ENCODE peak calls at places on chromosomes 7 and 10, in four cellular contexts. Z is fibroblast of mammary gland, W is neural crest cell, H is AG09309. I is an unnamed sample.

GRCh38 chr10:79995979-79996629 is 47.2 kb upstream of the SFTPD start:
- DNase-seq in Z (no peak), W (no peak), H (no peak), I (peak)

GRCh38 chr10:132061465-132062180 is 4.1 kb upstream of the JAKMIP3 start:
- DNase-seq in Z (no peak), W (no peak), H (no peak), I (no peak)

GRCh38 chr10:86708068-86708782 is 39.9 kb downstream of the LDB3 start:
- DNase-seq in Z (no peak), W (no peak), H (no peak), I (no peak)

GRCh38 chr7:144391823-144392255 is 11.7 kb downstream of the NOBOX start:
- DNase-seq in Z (peak), W (peak), H (peak), I (peak)

GRCh38 chr10:110357252-110357780 is 52.6 kb upstream of the SMNDC1 start:
- DNase-seq in Z (peak), W (no peak), H (peak), I (no peak)

GRCh38 chr10:77686096-77686495 is 48.5 kb upstream of the KCNMA1 start:
- DNase-seq in Z (no peak), W (no peak), H (no peak), I (no peak)

GRCh38 chr10:50511512-50512213 is 112.1 kb downstream of the SGMS1 start:
- DNase-seq in Z (peak), W (no peak), H (no peak), I (peak)

GRCh38 chr10:7471720-7472367 is 61.0 kb upstream of the SFMBT2 start:
- DNase-seq in Z (no peak), W (no peak), H (no peak), I (no peak)

GRCh38 chr7:5442757-5443305 is 19.2 kb upstream of the TNRC18 start:
- DNase-seq in Z (no peak), W (no peak), H (no peak), I (no peak)

GRCh38 chr10:82668266-82668665 is 793.3 kb downstream of the NRG3 start:
- DNase-seq in Z (peak), W (no peak), H (no peak), I (no peak)

GRCh38 chr10:60186315-60187071 is 203.2 kb downstream of the ANK3 start:
- DNase-seq in Z (peak), W (no peak), H (peak), I (no peak)

GRCh38 chr7:50092579-50093411 is at the start of gene ZPBP:
- DNase-seq in Z (peak), W (peak), H (no peak), I (peak)

GRCh38 chr10:122280156-122280555 is 9.1 kb downstream of the BTBD16 start:
- DNase-seq in Z (no peak), W (no peak), H (no peak), I (no peak)

GRCh38 chr10:6505300-6505699 is 74.8 kb downstream of the PRKCQ start:
- DNase-seq in Z (no peak), W (no peak), H (no peak), I (no peak)

GRCh38 chr7:64884913-64885370 is 18.1 kb upstream of the ZNF273 start:
- DNase-seq in Z (no peak), W (no peak), H (no peak), I (no peak)

GRCh38 chr7:95608344-95609173 is 12.2 kb upstream of the PDK4 start:
- DNase-seq in Z (peak), W (peak), H (peak), I (peak)

GRCh38 chr7:42348627-42349026 is 111.6 kb upstream of the GLI3 start:
- DNase-seq in Z (peak), W (no peak), H (peak), I (no peak)

GRCh38 chr7:129611246-129612111 is at the start of gene NRF1:
- DNase-seq in Z (peak), W (peak), H (peak), I (peak)

GRCh38 chr7:105650382-105650729 is 69.1 kb upstream of the EFCAB10 start:
- DNase-seq in Z (no peak), W (no peak), H (no peak), I (no peak)

GRCh38 chr10:123132576-123133477 is 2.9 kb upstream of the HMX3 start:
- DNase-seq in Z (peak), W (peak), H (peak), I (peak)

GRCh38 chr7:27364344-27364758 is 121.7 kb downstream of the EVX1 start:
- DNase-seq in Z (peak), W (no peak), H (peak), I (no peak)

GRCh38 chr10:71396714-71397339 is at the start of gene CDH23:
- DNase-seq in Z (no peak), W (peak), H (no peak), I (peak)

GRCh38 chr10:119693262-119693957 is 32.4 kb upstream of the INPP5F start:
- DNase-seq in Z (no peak), W (peak), H (no peak), I (no peak)

GRCh38 chr7:36400023-36400422 is 10.4 kb downstream of the ANLN start:
- DNase-seq in Z (no peak), W (no peak), H (no peak), I (no peak)

GRCh38 chr10:114367676-114368391 is 36.5 kb downstream of the AFAP1L2 start:
- DNase-seq in Z (no peak), W (no peak), H (no peak), I (no peak)

GRCh38 chr7:17679427-17679826 is 260.9 kb downstream of the SNX13 start:
- DNase-seq in Z (peak), W (no peak), H (no peak), I (no peak)

GRCh38 chr7:87154166-87154565 is 1.9 kb downstream of the DMTF1 start:
- DNase-seq in Z (no peak), W (no peak), H (no peak), I (no peak)

GRCh38 chr7:31899356-31899927 is 170.8 kb downstream of the PDE1C start:
- DNase-seq in Z (no peak), W (no peak), H (no peak), I (no peak)

GRCh38 chr10:117439243-117439912 is 64.1 kb upstream of the PDZD8 start:
- DNase-seq in Z (peak), W (no peak), H (peak), I (peak)

GRCh38 chr7:1897076-1897860 is 227.2 kb downstream of the ELFN1 start:
- DNase-seq in Z (no peak), W (no peak), H (no peak), I (no peak)

GRCh38 chr7:87328281-87328680 is 17.2 kb upstream of the CROT start:
- DNase-seq in Z (peak), W (no peak), H (no peak), I (peak)

I was measured in DMS53.